ENCODE peak calls at places on chromosomes 5 and 9, in four cellular contexts. U is cardiac muscle cell, V is heart right ventricle, F is OCI-LY7. I is an unnamed sample.

GRCh38 chr5:143918961-143919360 is 107.0 kb downstream of the HMHB1 start:
- DNase-seq in F (no peak), U (no peak), V (no peak), I (no peak)

GRCh38 chr9:38035873-38036272 is 33.2 kb downstream of the SHB start:
- DNase-seq in V (no peak), U (peak), F (no peak), I (no peak)

GRCh38 chr5:157808043-157808442 is 50.9 kb downstream of the CLINT1 start:
- DNase-seq in F (no peak), V (no peak), U (no peak), I (no peak)

GRCh38 chr5:140358738-140359310 is 1.2 kb upstream of the SLC4A9 start:
- DNase-seq in V (no peak), U (peak), F (no peak), I (no peak)

GRCh38 chr5:135604046-135604445 is 25.3 kb upstream of the CXCL14 start:
- DNase-seq in U (no peak), F (no peak), V (no peak), I (no peak)

GRCh38 chr9:124698265-124698664 is 72.8 kb downstream of the NR6A1 start:
- DNase-seq in F (no peak), V (no peak), U (peak), I (no peak)

GRCh38 chr9:127423591-127423933 is 620 bp upstream of the ZNF79 start:
- DNase-seq in U (no peak), V (no peak), F (peak), I (no peak)

GRCh38 chr9:91048739-91049138 is 247.1 kb downstream of the SYK start:
- DNase-seq in U (no peak), F (no peak), V (no peak), I (no peak)

GRCh38 chr9:4009006-4009511 is 290.8 kb downstream of the GLIS3 start:
- DNase-seq in U (no peak), F (no peak), V (no peak), I (no peak)

GRCh38 chr9:114811301-114811700 is 5.5 kb upstream of the TNFSF15 start:
- DNase-seq in F (no peak), U (peak), V (no peak), I (no peak)

GRCh38 chr5:32625106-32625505 is 39.7 kb downstream of the SUB1 start:
- DNase-seq in U (peak), F (no peak), V (no peak), I (no peak)

GRCh38 chr9:95876595-95876994 is 1.1 kb downstream of the ERCC6L2 start:
- DNase-seq in V (no peak), F (peak), U (peak), I (no peak)

GRCh38 chr5:57335092-57335491 is 147.5 kb downstream of the ACTBL2 start:
- DNase-seq in V (no peak), U (no peak), F (no peak), I (no peak)

GRCh38 chr5:177116631-177117373 is 16.8 kb upstream of the NSD1 start:
- DNase-seq in U (peak), F (peak), V (peak), I (no peak)

GRCh38 chr9:20048437-20048836 is 259.6 kb upstream of the SLC24A2 start:
- DNase-seq in V (no peak), F (peak), U (no peak), I (no peak)

GRCh38 chr9:137740311-137740710 is 121.5 kb downstream of the EHMT1 start:
- DNase-seq in U (peak), F (no peak), V (peak), I (no peak)

GRCh38 chr9:95923794-95924193 is 48.3 kb downstream of the ERCC6L2 start:
- DNase-seq in V (no peak), F (no peak), U (no peak), I (no peak)

GRCh38 chr5:34474573-34475021 is 181.5 kb upstream of the RAI14 start:
- DNase-seq in F (peak), U (peak), V (no peak), I (no peak)

GRCh38 chr5:102654559-102655354 is 100.3 kb upstream of the PAM start:
- DNase-seq in V (no peak), F (no peak), U (no peak), I (no peak)

GRCh38 chr5:33310471-33310870 is 130.3 kb upstream of the TARS1 start:
- DNase-seq in U (peak), V (no peak), F (no peak), I (no peak)

GRCh38 chr9:91532325-91532724 is 108.7 kb upstream of the NFIL3 start:
- DNase-seq in U (peak), F (no peak), V (no peak), I (no peak)

GRCh38 chr5:139014726-139015125 is 139.6 kb upstream of the LRRTM2 start:
- DNase-seq in U (peak), F (no peak), V (no peak), I (no peak)

GRCh38 chr5:59079622-59080620 is 497.0 kb downstream of the RAB3C start:
- DNase-seq in F (no peak), V (no peak), U (peak), I (no peak)

GRCh38 chr5:68196876-68197275 is 18.7 kb upstream of the PIK3R1 start:
- DNase-seq in U (no peak), F (peak), V (no peak), I (no peak)

GRCh38 chr5:122311888-122312669 is at the start of gene SNCAIP:
- DNase-seq in U (peak), F (no peak), V (peak), I (no peak)

GRCh38 chr5:38148021-38148625 is 110.2 kb upstream of the EGFLAM start:
- DNase-seq in V (no peak), F (no peak), U (no peak), I (no peak)

GRCh38 chr9:4700093-4700492 is 20.7 kb downstream of the CDC37L1 start:
- DNase-seq in F (no peak), U (peak), V (no peak), I (no peak)

GRCh38 chr5:68423154-68423811 is 207.7 kb downstream of the PIK3R1 start:
- DNase-seq in F (no peak), U (no peak), V (no peak), I (no peak)

GRCh38 chr9:2928386-2928785 is 84.5 kb upstream of the PUM3 start:
- DNase-seq in V (no peak), F (no peak), U (no peak), I (no peak)

GRCh38 chr5:169721771-169722170 is 84.7 kb downstream of the DOCK2 start:
- DNase-seq in U (no peak), F (no peak), V (no peak), I (no peak)
- TF ChIP-seq CTCF in U (no peak), F (peak), V (no peak), I (no peak)

DNA sequence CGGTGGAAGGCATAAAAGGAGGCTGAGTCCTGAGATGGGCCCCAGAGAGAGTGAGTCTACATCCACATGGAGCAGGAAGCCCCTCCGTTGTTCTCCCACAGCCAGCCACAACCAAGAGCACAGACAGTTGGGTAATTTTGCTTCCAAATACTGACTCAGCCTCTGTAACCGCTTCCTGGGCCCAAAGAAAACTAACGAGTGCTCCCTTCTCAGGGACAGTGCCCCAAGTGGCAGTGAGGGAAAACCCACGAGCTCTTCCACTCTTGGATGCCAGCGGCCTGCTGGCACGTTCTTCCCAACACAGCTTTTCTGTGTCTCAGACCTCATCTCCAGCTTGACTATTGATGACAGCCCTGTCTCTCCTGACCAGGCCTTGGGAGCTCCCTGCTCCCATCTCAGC is 207.6 kb downstream of the FSTL4 start:
- DNase-seq in V (no peak), F (no peak), U (peak), I (no peak)
- TF ChIP-seq CTCF in V (no peak), F (peak), U (no peak), I (no peak)

GRCh38 chr5:150513375-150514309 is 5.7 kb downstream of the NDST1 start:
- DNase-seq in U (no peak), F (no peak), V (no peak), I (no peak)
- TF ChIP-seq CTCF in U (no peak), F (peak), V (no peak), I (no peak)

GRCh38 chr5:74372051-74372450 is 268.5 kb downstream of the ENC1 start:
- DNase-seq in F (no peak), U (no peak), V (no peak), I (no peak)
- TF ChIP-seq CTCF in F (no peak), U (no peak), V (no peak), I (no peak)

DNA sequence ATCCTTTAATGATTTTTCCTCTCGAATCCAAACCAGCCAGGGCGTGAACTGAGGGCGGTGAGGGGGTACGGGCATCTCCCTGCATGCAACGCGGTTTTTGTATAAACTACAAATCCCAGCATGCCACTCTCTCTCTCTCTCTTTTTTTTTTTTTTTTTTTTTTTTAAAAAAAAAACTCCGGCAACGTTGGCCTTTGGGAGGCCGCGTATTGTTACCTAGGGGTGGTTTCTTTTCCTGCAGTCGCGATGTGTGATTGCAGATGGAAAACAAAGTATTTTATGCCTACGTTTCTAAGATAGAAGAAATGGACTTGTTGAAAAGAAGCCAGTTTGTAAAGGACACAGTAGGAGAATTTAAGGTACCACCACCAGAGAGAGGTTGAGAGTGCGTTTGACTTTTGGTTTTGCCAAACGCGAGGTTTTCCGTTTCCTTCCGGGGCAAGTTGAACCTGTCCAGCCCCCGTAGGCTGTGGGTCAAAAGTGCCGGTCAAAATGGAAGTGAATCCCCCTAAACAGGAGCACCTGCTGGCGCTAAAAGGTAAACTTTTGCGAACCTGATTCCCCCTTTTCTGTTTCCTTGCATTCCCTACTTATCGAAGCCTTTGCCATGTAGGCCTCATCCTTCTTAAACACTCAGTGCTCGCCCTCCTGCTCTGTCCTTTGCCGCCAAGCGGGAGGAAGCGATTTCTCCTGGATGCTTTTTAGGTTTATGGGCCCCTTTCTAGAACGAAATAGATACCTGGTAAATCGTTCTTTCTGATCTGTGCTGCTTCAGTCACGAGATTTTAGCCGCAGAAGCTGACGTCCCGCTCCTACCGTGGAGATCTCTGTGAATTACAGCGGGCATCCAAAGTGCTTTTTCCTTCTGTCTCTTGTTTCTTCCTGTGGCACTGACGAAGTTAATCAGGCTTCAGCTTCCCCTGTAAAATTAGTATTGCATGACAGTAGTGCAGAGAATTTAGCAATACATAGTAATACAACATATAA is at the start of the genes SHLD3 and TRAPPC13:
- DNase-seq in U (peak), V (peak), F (peak), I (peak)
- TF ChIP-seq CTCF in U (no peak), V (no peak), F (peak), I (no peak)

GRCh38 chr5:172770374-172770674 is 671 bp downstream of the DUSP1 start:
- DNase-seq in U (no peak), V (no peak), F (no peak), I (no peak)

GRCh38 chr5:172771439-172772111 is 580 bp upstream of the DUSP1 start:
- DNase-seq in V (no peak), U (no peak), F (no peak), I (no peak)

GRCh38 chr5:172770675-172771438 is at the start of gene DUSP1:
- DNase-seq in V (peak), U (peak), F (peak), I (peak)

GRCh38 chr5:172773481-172774469 is 2.8 kb upstream of the DUSP1 start:
- DNase-seq in V (no peak), U (peak), F (no peak), I (no peak)

DNA sequence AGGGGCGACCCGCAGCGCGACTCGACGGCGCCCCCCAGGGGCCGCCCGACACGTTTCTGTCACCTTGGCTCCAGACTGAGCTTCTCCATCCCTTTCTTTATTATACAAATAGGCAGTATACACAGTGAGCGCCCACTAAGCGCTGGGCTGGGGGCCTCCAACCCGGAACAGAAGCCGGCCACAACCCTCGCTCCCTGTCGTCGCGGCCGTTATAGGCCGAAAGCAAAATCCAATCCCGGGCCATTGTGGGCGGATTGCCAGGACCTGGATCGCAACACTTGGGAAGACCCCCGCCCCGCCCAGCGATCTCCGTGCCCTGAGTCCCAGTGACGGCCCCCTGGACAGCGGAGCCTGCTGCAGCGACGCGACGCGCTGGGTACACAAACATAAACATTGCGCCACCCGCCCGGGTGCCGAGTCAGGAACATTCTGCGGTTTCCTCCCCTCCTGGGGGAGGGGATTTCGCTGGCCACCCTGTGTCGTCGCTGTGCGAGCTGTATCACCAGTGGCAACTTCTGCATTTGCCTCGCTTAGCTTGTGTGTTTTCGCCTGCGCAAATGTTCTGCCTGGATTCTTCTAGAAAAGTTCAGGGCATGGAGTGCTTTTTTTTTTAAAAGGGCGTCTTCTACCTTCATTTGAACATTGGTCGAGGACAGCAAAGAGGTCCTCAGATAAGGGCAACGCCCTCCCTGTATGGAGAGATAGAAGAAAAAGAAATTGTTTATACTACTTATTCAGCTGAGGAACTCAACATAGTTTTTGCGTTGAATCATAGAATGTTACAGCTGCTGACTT is 1.3 kb upstream of the DUSP1 start:
- DNase-seq in U (peak), F (peak), V (peak), I (no peak)
- TF ChIP-seq CTCF in U (peak), F (peak), V (peak), I (peak)

DNA sequence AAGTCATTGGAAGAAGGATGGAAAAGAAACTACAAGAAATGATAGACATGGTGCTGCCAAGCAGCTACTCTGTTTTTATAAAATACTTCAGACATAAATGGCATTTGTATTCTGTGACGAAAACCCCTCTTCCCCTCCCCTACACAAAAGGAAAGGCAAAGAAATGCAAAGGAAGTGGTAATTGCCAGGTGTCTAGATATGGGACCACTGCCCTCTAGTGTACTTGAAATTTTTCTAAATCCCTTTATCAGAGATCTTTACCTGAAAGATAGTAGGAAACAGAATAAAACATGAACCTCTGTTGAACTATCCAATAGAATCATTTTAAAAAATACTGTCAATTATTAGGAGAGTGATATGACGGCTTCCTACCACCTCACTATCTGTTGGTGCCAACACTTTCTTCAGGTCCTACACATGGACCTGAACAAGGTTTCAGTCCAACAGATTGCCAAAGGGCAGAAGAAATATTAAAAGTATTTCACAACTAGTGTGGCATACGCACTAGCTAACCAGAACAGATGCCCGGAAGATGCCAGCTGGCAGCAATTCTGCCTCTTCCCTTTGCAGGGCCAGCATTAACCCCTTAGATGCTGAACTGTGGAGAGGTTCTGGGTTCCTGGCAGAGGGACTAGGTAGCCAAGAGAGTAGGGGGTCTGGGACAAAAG is 104.1 kb downstream of the TSSK1B start:
- DNase-seq in U (peak), V (peak), F (peak), I (no peak)
- TF ChIP-seq CTCF in U (peak), V (peak), F (peak), I (peak)

DNA sequence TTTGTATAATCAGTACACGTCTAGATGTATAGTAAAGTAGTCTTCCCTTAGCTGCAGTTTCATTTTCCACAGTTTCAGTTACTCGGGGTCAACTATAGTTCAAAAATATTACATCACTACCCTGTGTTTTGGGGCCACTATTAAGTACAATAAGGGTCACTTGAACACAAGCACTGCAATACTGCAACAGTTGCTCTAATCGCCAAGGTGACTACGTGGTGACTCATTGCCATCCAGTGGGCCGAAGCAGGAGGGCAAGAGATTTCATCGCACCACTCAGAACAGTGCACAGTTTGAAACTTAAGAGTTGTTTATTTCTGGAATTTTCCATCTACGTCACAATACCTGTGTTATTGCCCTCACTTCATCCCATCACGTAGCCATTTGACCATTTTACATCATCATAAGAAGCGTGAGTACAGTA is at the start of gene ARL14EPL:
- DNase-seq in F (no peak), V (no peak), U (peak), I (no peak)
- TF ChIP-seq CTCF in F (no peak), V (no peak), U (peak), I (peak)

I was measured in LNCaP clone FGC.